ENCODE peak calls at places on chromosomes 11 and 22, in four cellular contexts. O, N, H and X are unnamed samples.

GRCh38 chr22:46578824-46579561 is 41.2 kb upstream of the GRAMD4 start:
- DNase-seq in O (no peak), N (no peak), H (no peak), X (no peak)

GRCh38 chr22:37887610-37888378 is 18.3 kb upstream of the MICALL1 start:
- DNase-seq in O (no peak), N (no peak), H (no peak), X (no peak)

GRCh38 chr11:120066738-120067303 is 71.1 kb downstream of the TRIM29 start:
- DNase-seq in O (no peak), N (no peak), H (no peak), X (no peak)

GRCh38 chr11:115901069-115901468 is 396.9 kb upstream of the CADM1 start:
- DNase-seq in O (no peak), N (no peak), H (no peak), X (no peak)

GRCh38 chr11:2998073-2998850 is 6.1 kb upstream of the NAP1L4 start:
- DNase-seq in O (no peak), N (no peak), H (no peak), X (no peak)

GRCh38 chr11:24406980-24407379 is 89.9 kb upstream of the LUZP2 start:
- DNase-seq in O (no peak), N (no peak), H (no peak), X (no peak)

GRCh38 chr22:37161442-37161841 is 11.7 kb upstream of the IL2RB start:
- DNase-seq in O (no peak), N (no peak), H (no peak), X (peak; percentile 40)

GRCh38 chr22:47160781-47161520 is 398.5 kb downstream of the TBC1D22A start:
- DNase-seq in O (no peak), N (no peak), H (no peak), X (no peak)

GRCh38 chr22:49090853-49091135 is 736.9 kb downstream of the BRD1 start:
- DNase-seq in O (no peak), N (no peak), H (no peak), X (no peak)

GRCh38 chr11:71155846-71156245 is 96.5 kb downstream of the SHANK2 start:
- DNase-seq in O (no peak), N (no peak), H (no peak), X (no peak)

GRCh38 chr11:1453611-1454386 is 32.8 kb downstream of the MOB2 start:
- DNase-seq in O (peak; percentile 28), N (no peak), H (no peak), X (no peak)

GRCh38 chr11:46055371-46055770 is 65.9 kb downstream of the PHF21A start:
- DNase-seq in O (no peak), N (no peak), H (peak; percentile 58), X (no peak)

GRCh38 chr11:3796796-3797328 is 492 bp downstream of the NUP98 start:
- DNase-seq in O (no peak), N (no peak), H (no peak), X (no peak)

GRCh38 chr11:88849368-88849767 is 216.4 kb downstream of the GRM5 start:
- DNase-seq in O (no peak), N (no peak), H (peak; percentile 80), X (no peak)

GRCh38 chr11:123576501-123576900 is 77.9 kb downstream of the SCN3B start:
- DNase-seq in O (no peak), N (no peak), H (no peak), X (no peak)

GRCh38 chr22:31104869-31105268 is 2.5 kb downstream of the SELENOM start:
- DNase-seq in O (no peak), N (no peak), H (no peak), X (no peak)

GRCh38 chr11:27385245-27385644 is 22.2 kb upstream of the CCDC34 start:
- DNase-seq in O (no peak), N (no peak), H (peak; percentile 71), X (no peak)

GRCh38 chr22:46614070-46614931 is 5.9 kb upstream of the GRAMD4 start:
- DNase-seq in O (peak; percentile 75), N (peak; percentile 52), H (no peak), X (peak; percentile 65)

GRCh38 chr11:66291706-66292542 is at the start of gene TMEM151A:
- DNase-seq in O (no peak), N (no peak), H (no peak), X (no peak)